ENCODE peak calls at places on chromosomes 5 and 9, in five cellular contexts. Q is RWPE2, G is colonic mucosa, U is right atrium auricular region, Y is mucosa of descending colon. X is an unnamed sample.
A peak's percentile ranks its signal among the peaks of the same experiment; 100 is the strongest.

GRCh38 chr9:131627846-131628820 is 82.8 kb downstream of the PRRT1B start:
- DNase-seq in Y (peak; percentile 94), G (peak; percentile 95), U (peak; percentile 68), Q (no peak), X (peak; percentile 97)

GRCh38 chr9:86977205-86977835 is 30.0 kb upstream of the GAS1 start:
- DNase-seq in Q (no peak), Y (no peak), U (no peak), G (no peak), X (no peak)

GRCh38 chr9:78004478-78005229 is 27.0 kb downstream of the GNAQ start:
- DNase-seq in G (no peak), U (no peak), Y (no peak), Q (no peak), X (peak; percentile 44)

GRCh38 chr5:136242611-136243010 is 49.6 kb upstream of the SMIM32 start:
- DNase-seq in Y (no peak), U (no peak), G (no peak), Q (no peak), X (no peak)

GRCh38 chr5:175460126-175460525 is 16.1 kb upstream of the DRD1 start:
- DNase-seq in Y (peak; percentile 23), U (no peak), Q (no peak), G (no peak), X (no peak)

GRCh38 chr5:59021286-59021673 is 438.4 kb downstream of the RAB3C start:
- DNase-seq in G (no peak), Q (no peak), Y (no peak), U (no peak), X (no peak)

GRCh38 chr5:96790851-96791513 is 16.8 kb downstream of the ERAP1 start:
- DNase-seq in Q (no peak), G (no peak), Y (no peak), U (no peak), X (no peak)

GRCh38 chr9:126482361-126483044 is 131.2 kb upstream of the LMX1B start:
- DNase-seq in Y (no peak), Q (no peak), G (no peak), U (no peak), X (no peak)

GRCh38 chr5:160089549-160089948 is 29.7 kb downstream of the PWWP2A start:
- DNase-seq in Q (no peak), G (no peak), U (no peak), Y (no peak), X (no peak)

GRCh38 chr5:147455321-147455720 is 54.5 kb downstream of the DPYSL3 start:
- DNase-seq in Q (no peak), G (no peak), Y (no peak), U (peak; percentile 74), X (no peak)

GRCh38 chr5:147460380-147460779 is 49.5 kb downstream of the DPYSL3 start:
- DNase-seq in Y (no peak), U (no peak), G (no peak), Q (no peak), X (no peak)

GRCh38 chr5:147455822-147456221 is 54.0 kb downstream of the DPYSL3 start:
- DNase-seq in Q (no peak), G (no peak), Y (no peak), U (no peak), X (no peak)

GRCh38 chr5:147461915-147462314 is 48.0 kb downstream of the DPYSL3 start:
- DNase-seq in Y (no peak), G (no peak), U (no peak), Q (no peak), X (no peak)

DNA sequence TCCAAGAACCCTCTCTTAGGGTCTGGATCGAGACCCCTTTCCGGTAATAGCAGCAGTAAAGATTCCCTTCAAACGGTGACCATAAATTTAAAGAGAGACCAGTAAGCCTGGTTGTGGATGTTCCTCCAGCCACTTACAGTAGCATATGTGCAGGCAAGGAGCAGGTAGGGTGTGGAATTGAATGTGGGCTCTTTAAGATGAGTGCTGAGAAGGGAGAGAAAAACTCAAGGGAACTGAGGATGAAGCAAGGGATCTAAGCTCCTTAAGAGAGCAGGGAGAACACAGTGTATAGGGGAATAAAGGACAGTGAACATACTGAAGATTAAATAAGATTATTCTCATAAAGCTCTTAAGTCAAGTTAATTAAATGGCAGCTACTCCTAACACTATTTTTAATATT is 51.3 kb downstream of the DPYSL3 start:
- DNase-seq in U (no peak), G (no peak), Y (no peak), Q (no peak), X (no peak)
- H3K4me3 ChIP-seq in U (no peak overlapping the region), G (no peak overlapping the region), Y (no peak overlapping the region), Q (no peak overlapping the region), X (no peak overlapping the region)

GRCh38 chr5:139560752-139561654 is at the start of gene UBE2D2:
- DNase-seq in G (peak; percentile 98), Y (peak; percentile 98), Q (peak; percentile 97), U (peak; percentile 97), X (peak; percentile 97)

GRCh38 chr5:139562847-139563246 is 1.7 kb downstream of the UBE2D2 start:
- DNase-seq in U (no peak), G (no peak), Y (no peak), Q (no peak), X (no peak)

GRCh38 chr5:139557811-139558210 is 3.3 kb upstream of the UBE2D2 start:
- DNase-seq in Q (no peak), Y (no peak), U (no peak), G (no peak), X (no peak)

GRCh38 chr5:139565411-139566305 is 4.5 kb downstream of the UBE2D2 start:
- DNase-seq in U (no peak), G (no peak), Y (peak; percentile 20), Q (no peak), X (no peak)

DNA sequence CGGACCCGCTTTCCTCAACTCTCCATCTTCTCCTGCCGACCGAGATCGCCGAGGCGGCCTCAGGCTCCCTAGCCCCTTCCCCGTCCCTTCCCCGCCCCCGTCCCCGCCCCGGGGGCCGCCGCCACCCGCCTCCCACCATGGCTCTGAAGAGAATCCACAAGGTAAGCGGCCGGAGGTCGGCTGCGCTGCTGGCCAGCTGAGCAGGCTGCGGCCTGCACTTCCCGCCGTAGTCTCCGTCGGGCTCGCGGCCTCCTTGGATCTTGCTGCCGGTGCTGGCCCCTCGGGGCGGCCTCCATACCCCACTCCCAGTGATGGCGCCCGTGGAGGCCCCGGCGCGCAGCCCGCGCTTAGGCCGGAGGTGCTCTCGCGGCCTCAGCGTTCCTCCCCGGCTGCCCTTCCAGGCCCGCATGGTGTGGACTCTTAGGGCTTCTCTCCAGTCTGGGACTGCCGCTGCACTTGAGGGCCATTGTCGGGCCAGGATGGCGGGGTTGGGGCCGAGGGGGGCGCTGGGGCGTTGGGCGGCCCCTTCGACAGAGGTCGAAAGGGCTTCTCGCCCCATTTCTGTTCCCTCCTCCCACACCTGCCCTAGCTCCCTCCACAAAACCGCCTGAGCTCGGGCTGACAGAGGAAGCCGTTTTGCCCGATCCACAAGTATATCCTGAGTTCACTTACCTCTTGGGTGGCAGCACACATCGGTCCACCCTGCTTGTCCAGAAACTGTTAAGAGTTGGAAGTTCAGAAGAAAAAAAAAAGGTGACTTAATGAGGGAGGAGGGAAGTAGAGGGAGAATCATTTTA is 714 bp downstream of the UBE2D2 start:
- DNase-seq in Y (no peak), U (peak; percentile 60), Q (peak; percentile 66), G (peak; percentile 56), X (peak; percentile 79)
- H3K4me1 ChIP-seq in Y (peaks cover 34% of the 10 kb centered on the region), U (peaks cover 50% of the 10 kb centered on the region), Q (peaks cover 14% of the 10 kb centered on the region), G (no peaks in the 10 kb centered on the region), X (no peaks in the 10 kb centered on the region)

GRCh38 chr9:133362359-133363044 is 6.2 kb downstream of the SURF2 start:
- DNase-seq in Q (no peak), Y (no peak), U (no peak), G (no peak), X (peak; percentile 70)

GRCh38 chr9:133361507-133362092 is 5.2 kb downstream of the SURF2 start:
- DNase-seq in Y (no peak), G (no peak), U (no peak), Q (no peak), X (peak; percentile 20)

GRCh38 chr9:133360400-133361393 is 4.3 kb downstream of the SURF2 start:
- DNase-seq in G (no peak), Y (no peak), U (no peak), Q (no peak), X (no peak)

GRCh38 chr9:133357656-133358055 is 1.3 kb downstream of the SURF2 start:
- DNase-seq in Q (no peak), Y (no peak), G (no peak), U (no peak), X (no peak)

DNA sequence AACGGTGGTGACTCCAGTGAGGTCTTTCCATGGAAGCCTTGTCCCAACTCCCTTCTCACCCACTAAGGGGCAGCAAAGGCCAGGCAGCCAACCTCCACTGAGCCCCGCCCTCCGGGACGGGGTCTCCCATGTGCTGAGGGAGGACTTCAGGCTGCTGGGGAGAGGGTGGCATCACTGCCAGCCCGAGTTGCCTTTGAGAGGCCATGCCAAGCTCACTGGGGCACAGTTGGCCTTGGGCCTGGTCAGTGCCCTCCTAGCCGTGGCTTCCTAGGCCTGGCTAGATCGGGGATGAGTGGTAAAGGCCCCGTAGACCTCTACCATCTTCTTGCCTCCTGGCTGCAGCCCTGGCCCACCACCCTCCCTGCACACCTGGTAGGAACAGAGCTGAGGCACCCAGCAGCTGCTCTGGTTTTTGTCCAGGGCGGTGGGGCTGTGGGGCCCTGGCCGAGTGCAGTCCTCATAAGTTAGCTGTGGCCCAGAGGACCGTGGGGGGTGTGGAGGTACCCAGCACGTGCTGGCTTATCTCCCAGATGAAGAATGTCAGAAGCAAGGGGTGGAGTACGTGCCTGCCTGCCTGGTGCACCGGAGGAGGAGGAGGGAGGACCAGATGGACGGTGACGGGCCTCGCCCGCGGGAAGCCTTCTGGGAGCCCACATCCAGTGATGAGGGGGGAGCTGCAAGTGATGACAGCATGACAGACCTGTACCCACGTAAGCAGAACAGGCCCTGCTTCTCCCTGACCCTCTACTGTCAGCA is 3.2 kb downstream of the SURF2 start:
- DNase-seq in Y (no peak), U (no peak), Q (no peak), G (no peak), X (no peak)
- TF ChIP-seq CTCF in Y (no peak), U (no peak), Q (peak; percentile 38), G (no peak), X (no peak)

GRCh38 chr9:134371731-134372130 is 45.5 kb downstream of the RXRA start:
- DNase-seq in U (peak; percentile 78), Y (no peak), Q (peak; percentile 90), G (no peak), X (no peak)

GRCh38 chr9:134372621-134373267 is 46.5 kb downstream of the RXRA start:
- DNase-seq in G (no peak), Y (no peak), Q (no peak), U (peak; percentile 82), X (no peak)

GRCh38 chr9:134373953-134374300 is 47.7 kb downstream of the RXRA start:
- DNase-seq in U (no peak), Y (no peak), Q (no peak), G (no peak), X (no peak)

GRCh38 chr9:134374301-134375010 is 48.2 kb downstream of the RXRA start:
- DNase-seq in G (no peak), Y (no peak), Q (no peak), U (no peak), X (peak; percentile 69)

GRCh38 chr9:134373269-134373668 is 47.0 kb downstream of the RXRA start:
- DNase-seq in G (no peak), Q (no peak), U (no peak), Y (no peak), X (no peak)
- H3K4me3 ChIP-seq in G (no peak overlapping the region), Q (no peak overlapping the region), U (no peak overlapping the region), Y (no peak overlapping the region), X (no peak overlapping the region)

GRCh38 chr5:120362426-120362825 is 101.7 kb upstream of the PRR16 start:
- DNase-seq in U (no peak), G (no peak), Q (no peak), Y (no peak), X (no peak)

GRCh38 chr5:120361941-120362340 is 102.2 kb upstream of the PRR16 start:
- DNase-seq in G (no peak), U (no peak), Y (no peak), Q (no peak), X (no peak)

GRCh38 chr5:120354126-120354525 is 110.0 kb upstream of the PRR16 start:
- DNase-seq in G (no peak), Y (no peak), Q (no peak), U (no peak), X (no peak)

GRCh38 chr5:120358949-120359348 is 105.2 kb upstream of the PRR16 start:
- DNase-seq in U (no peak), Y (no peak), G (no peak), Q (no peak), X (no peak)
- H3K4me1 ChIP-seq in U (no peaks in the 10 kb centered on the region), Y (no peaks in the 10 kb centered on the region), G (no peaks in the 10 kb centered on the region), Q (no peaks in the 10 kb centered on the region), X (no peaks in the 10 kb centered on the region)